ENCODE peak calls at places on chromosome 17, in six cellular contexts. J is NCI-H460; N is heart right ventricle; C is NCI-H510A treated with DMSO at 0.1 percent for 48 hours; S is stimulated activated CD8-positive, alpha-beta memory T cell treated with anti-CD3 and anti-CD28 coated beads, Interleukin-4, amount 100 ng/mL, for 4 hours; O is fibroblast of lung. H is an unnamed sample.

GRCh38 chr17:81074440-81074839 is 39.5 kb downstream of the BAIAP2 start:
- DNase-seq in S (no peak), C (no peak), O (no peak), N (no peak), J (no peak), H (no peak)

GRCh38 chr17:16354585-16354984 is 1.3 kb upstream of the CENPV start:
- DNase-seq in S (no peak), J (no peak), N (no peak), C (no peak), O (no peak), H (no peak)

GRCh38 chr17:77437017-77437416 is 296.2 kb downstream of the SEC14L1 start:
- DNase-seq in N (peak), C (peak), S (no peak), O (peak), J (no peak), H (peak)

GRCh38 chr17:39487946-39488345 is 26.7 kb downstream of the CDK12 start:
- DNase-seq in J (no peak), N (no peak), S (no peak), O (peak), C (no peak), H (no peak)

GRCh38 chr17:50257574-50258224 is 16.6 kb upstream of the TMEM92 start:
- DNase-seq in C (no peak), J (no peak), O (no peak), N (no peak), S (no peak), H (no peak)

GRCh38 chr17:40836020-40836419 is 13.6 kb upstream of the KRT10 start:
- DNase-seq in C (no peak), N (no peak), O (no peak), J (no peak), S (no peak), H (no peak)

GRCh38 chr17:50426814-50427787 is 1.1 kb downstream of the ACSF2 start:
- DNase-seq in S (no peak), O (peak), J (peak), N (peak), C (peak), H (peak)

GRCh38 chr17:9271989-9272388 is 250.7 kb downstream of the NTN1 start:
- DNase-seq in N (no peak), S (no peak), J (no peak), O (no peak), C (no peak), H (peak)

GRCh38 chr17:39012725-39013124 is 45.5 kb upstream of the FBXO47 start:
- DNase-seq in S (no peak), N (no peak), C (no peak), O (no peak), J (no peak), H (no peak)

GRCh38 chr17:79189264-79189663 is 114.6 kb downstream of the ENGASE start:
- DNase-seq in O (no peak), C (no peak), S (no peak), J (no peak), N (no peak), H (no peak)

H was measured in pons.